ENCODE peak calls at places on chromosomes 1 and 21, in six cellular contexts. One of them, this sample, is unnamed.

GRCh38 chr1:20660363-20661234 is 570 bp downstream of the DDOST start:
- DNase-seq in gastrocnemius medialis: no peak
- DNase-seq in fibroblast of villous mesenchyme: no peak
- DNase-seq in tibial artery: no peak
- DNase-seq in HL-60: no peak
- DNase-seq in thoracic aorta: no peak
- DNase-seq in this sample: no peak

GRCh38 chr1:29478879-29479278 is 242.6 kb downstream of the PTPRU start:
- DNase-seq in thoracic aorta: no peak
- DNase-seq in fibroblast of villous mesenchyme: no peak
- DNase-seq in HL-60: no peak
- DNase-seq in tibial artery: no peak
- DNase-seq in gastrocnemius medialis: no peak
- DNase-seq in this sample: no peak

GRCh38 chr1:65148548-65149390 is 766 bp downstream of the AK4 start:
- DNase-seq in thoracic aorta: no peak
- DNase-seq in gastrocnemius medialis: no peak
- DNase-seq in fibroblast of villous mesenchyme: no peak
- DNase-seq in tibial artery: peak
- DNase-seq in HL-60: no peak
- DNase-seq in this sample: peak

GRCh38 chr21:45622416-45623097 is 21.0 kb upstream of the PCBP3 start:
- DNase-seq in gastrocnemius medialis: no peak
- DNase-seq in thoracic aorta: no peak
- DNase-seq in tibial artery: no peak
- DNase-seq in HL-60: no peak
- DNase-seq in fibroblast of villous mesenchyme: no peak
- DNase-seq in this sample: no peak

GRCh38 chr1:18805116-18805515 is 54.3 kb downstream of the TAS1R2 start:
- DNase-seq in fibroblast of villous mesenchyme: no peak
- DNase-seq in HL-60: no peak
- DNase-seq in thoracic aorta: no peak
- DNase-seq in tibial artery: no peak
- DNase-seq in gastrocnemius medialis: no peak
- DNase-seq in this sample: no peak

GRCh38 chr1:167082511-167083027 is 7.6 kb downstream of the GPA33 start:
- DNase-seq in thoracic aorta: no peak
- DNase-seq in tibial artery: no peak
- DNase-seq in HL-60: no peak
- DNase-seq in fibroblast of villous mesenchyme: no peak
- DNase-seq in gastrocnemius medialis: no peak
- DNase-seq in this sample: no peak

GRCh38 chr1:8285103-8285502 is 32.8 kb upstream of the SLC45A1 start:
- DNase-seq in HL-60: no peak
- DNase-seq in tibial artery: no peak
- DNase-seq in fibroblast of villous mesenchyme: no peak
- DNase-seq in gastrocnemius medialis: no peak
- DNase-seq in thoracic aorta: no peak
- DNase-seq in this sample: no peak

GRCh38 chr21:43345746-43346409 is 81.1 kb downstream of the SIK1 start:
- DNase-seq in gastrocnemius medialis: no peak
- DNase-seq in HL-60: peak
- DNase-seq in fibroblast of villous mesenchyme: peak
- DNase-seq in thoracic aorta: no peak
- DNase-seq in tibial artery: no peak
- DNase-seq in this sample: peak

GRCh38 chr1:89600792-89601191 is 32.1 kb upstream of the LRRC8C start:
- DNase-seq in gastrocnemius medialis: no peak
- DNase-seq in fibroblast of villous mesenchyme: no peak
- DNase-seq in tibial artery: no peak
- DNase-seq in thoracic aorta: no peak
- DNase-seq in HL-60: no peak
- DNase-seq in this sample: no peak

GRCh38 chr1:232423591-232423990 is 206.3 kb downstream of the SIPA1L2 start:
- DNase-seq in HL-60: peak
- DNase-seq in tibial artery: no peak
- DNase-seq in fibroblast of villous mesenchyme: peak
- DNase-seq in gastrocnemius medialis: no peak
- DNase-seq in thoracic aorta: no peak
- DNase-seq in this sample: peak

GRCh38 chr1:228006034-228006792 is 585 bp upstream of the WNT3A start:
- DNase-seq in tibial artery: no peak
- DNase-seq in gastrocnemius medialis: no peak
- DNase-seq in HL-60: no peak
- DNase-seq in fibroblast of villous mesenchyme: no peak
- DNase-seq in thoracic aorta: no peak
- DNase-seq in this sample: no peak

GRCh38 chr1:228007801-228008341 is 1.1 kb downstream of the WNT3A start:
- DNase-seq in fibroblast of villous mesenchyme: no peak
- DNase-seq in tibial artery: no peak
- DNase-seq in HL-60: no peak
- DNase-seq in gastrocnemius medialis: no peak
- DNase-seq in thoracic aorta: no peak
- DNase-seq in this sample: no peak

GRCh38 chr1:228006793-228007053 is at the start of gene WNT3A:
- DNase-seq in HL-60: no peak
- DNase-seq in thoracic aorta: no peak
- DNase-seq in tibial artery: no peak
- DNase-seq in gastrocnemius medialis: no peak
- DNase-seq in fibroblast of villous mesenchyme: no peak
- DNase-seq in this sample: no peak

GRCh38 chr1:228008391-228009115 is 1.8 kb downstream of the WNT3A start:
- DNase-seq in fibroblast of villous mesenchyme: no peak
- DNase-seq in tibial artery: no peak
- DNase-seq in HL-60: no peak
- DNase-seq in gastrocnemius medialis: no peak
- DNase-seq in thoracic aorta: no peak
- DNase-seq in this sample: no peak

DNA sequence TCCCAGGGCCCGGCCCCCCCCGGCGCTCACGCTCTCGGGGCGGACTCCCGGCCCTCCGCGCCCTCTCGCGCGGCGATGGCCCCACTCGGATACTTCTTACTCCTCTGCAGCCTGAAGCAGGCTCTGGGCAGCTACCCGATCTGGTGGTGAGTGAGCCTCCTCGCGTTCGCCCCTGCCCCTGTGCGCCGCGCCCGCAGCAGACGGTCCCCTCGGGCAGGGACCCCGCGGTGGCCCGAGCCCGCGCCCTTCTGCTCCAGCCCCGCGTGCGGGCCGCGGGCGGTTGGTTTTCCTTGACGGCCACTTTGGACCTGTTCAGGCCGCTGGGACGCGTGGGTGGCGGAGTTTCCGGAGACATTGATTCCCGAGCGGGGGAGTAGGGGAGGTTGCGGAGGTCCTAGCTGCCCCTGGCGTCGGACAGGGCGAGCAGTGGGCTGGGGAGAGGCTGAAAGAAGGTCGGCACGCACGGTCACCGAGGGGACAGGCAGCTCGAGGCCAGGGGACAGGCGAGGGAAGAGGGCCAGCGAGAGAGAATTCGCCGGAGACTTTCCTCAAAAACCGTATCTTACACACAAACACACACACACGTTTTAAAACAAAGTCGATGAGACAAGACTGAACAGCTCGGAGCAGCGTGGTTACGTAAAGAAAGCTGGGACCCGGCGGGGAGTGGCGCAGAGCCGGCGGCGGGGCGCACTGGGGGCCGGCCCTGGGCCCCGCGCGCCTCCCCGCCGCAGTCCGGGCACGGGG is 429 bp downstream of the WNT3A start:
- DNase-seq in gastrocnemius medialis: no peak
- DNase-seq in fibroblast of villous mesenchyme: no peak
- DNase-seq in HL-60: no peak
- DNase-seq in tibial artery: no peak
- DNase-seq in thoracic aorta: no peak
- DNase-seq in this sample: no peak
- H3K4me3 ChIP-seq in gastrocnemius medialis: no peak
- H3K4me3 ChIP-seq in fibroblast of villous mesenchyme: no peak
- H3K4me3 ChIP-seq in HL-60: no peak
- H3K4me3 ChIP-seq in tibial artery: no peak
- H3K4me3 ChIP-seq in thoracic aorta: no peak
- H3K4me3 ChIP-seq in this sample: no peak

GRCh38 chr1:47951545-47952235 is 45.5 kb downstream of the TRABD2B start:
- DNase-seq in fibroblast of villous mesenchyme: no peak
- DNase-seq in thoracic aorta: no peak
- DNase-seq in HL-60: no peak
- DNase-seq in tibial artery: no peak
- DNase-seq in gastrocnemius medialis: no peak
- DNase-seq in this sample: no peak

GRCh38 chr1:47951026-47951425 is 46.2 kb downstream of the TRABD2B start:
- DNase-seq in gastrocnemius medialis: no peak
- DNase-seq in thoracic aorta: no peak
- DNase-seq in HL-60: no peak
- DNase-seq in tibial artery: no peak
- DNase-seq in fibroblast of villous mesenchyme: no peak
- DNase-seq in this sample: no peak

GRCh38 chr1:47950481-47950880 is 46.7 kb downstream of the TRABD2B start:
- DNase-seq in HL-60: no peak
- DNase-seq in gastrocnemius medialis: no peak
- DNase-seq in fibroblast of villous mesenchyme: no peak
- DNase-seq in tibial artery: no peak
- DNase-seq in thoracic aorta: no peak
- DNase-seq in this sample: no peak

GRCh38 chr1:47944561-47944960 is 52.6 kb downstream of the TRABD2B start:
- DNase-seq in thoracic aorta: no peak
- DNase-seq in HL-60: no peak
- DNase-seq in fibroblast of villous mesenchyme: no peak
- DNase-seq in tibial artery: no peak
- DNase-seq in gastrocnemius medialis: no peak
- DNase-seq in this sample: no peak

DNA sequence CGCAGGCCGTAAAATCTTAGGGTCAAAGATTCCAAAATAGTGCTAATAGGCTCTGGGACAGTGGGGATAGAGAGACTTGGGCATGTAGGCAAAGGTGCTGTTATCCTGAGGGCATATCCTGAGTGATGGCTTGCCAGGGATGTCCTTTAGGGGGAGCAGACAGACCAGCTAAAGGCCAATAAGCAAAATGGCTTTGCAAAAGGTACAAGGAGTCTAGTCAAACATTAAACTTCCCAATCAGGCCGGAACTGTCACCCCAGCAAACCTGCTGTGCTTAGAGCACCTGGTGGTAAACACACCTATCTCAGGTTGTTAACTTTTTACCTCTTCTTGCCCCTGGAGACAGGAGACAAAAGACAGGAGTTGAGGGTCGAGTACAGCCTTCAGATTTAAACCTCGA is 49.1 kb downstream of the TRABD2B start:
- DNase-seq in thoracic aorta: no peak
- DNase-seq in tibial artery: no peak
- DNase-seq in HL-60: no peak
- DNase-seq in gastrocnemius medialis: no peak
- DNase-seq in fibroblast of villous mesenchyme: no peak
- DNase-seq in this sample: peak
- TF ChIP-seq CTCF in thoracic aorta: no peak
- TF ChIP-seq CTCF in tibial artery: peak
- TF ChIP-seq CTCF in HL-60: no peak
- TF ChIP-seq CTCF in gastrocnemius medialis: no peak
- TF ChIP-seq CTCF in fibroblast of villous mesenchyme: peak
- TF ChIP-seq CTCF in this sample: peak

DNA sequence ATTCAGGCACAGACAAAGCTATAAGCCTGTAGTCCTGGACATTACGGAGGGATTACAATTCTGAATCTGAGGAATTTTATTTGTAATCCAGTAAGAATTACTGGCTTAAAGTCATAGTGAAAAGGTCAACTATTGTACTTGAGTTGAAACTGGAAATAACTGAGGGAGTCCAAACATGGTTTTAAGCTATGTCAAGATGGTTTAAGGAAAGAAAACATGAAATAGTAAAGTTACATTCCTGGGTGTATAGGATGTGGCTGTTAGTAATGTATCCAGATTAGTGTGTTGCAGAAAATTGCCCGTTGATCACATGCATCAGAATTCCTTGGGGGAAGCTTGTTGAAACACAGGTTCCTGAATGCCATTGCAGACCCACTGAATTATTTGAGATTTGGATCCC is 124.8 kb upstream of the GORAB start:
- DNase-seq in HL-60: no peak
- DNase-seq in fibroblast of villous mesenchyme: no peak
- DNase-seq in thoracic aorta: no peak
- DNase-seq in gastrocnemius medialis: no peak
- DNase-seq in tibial artery: no peak
- DNase-seq in this sample: no peak
- H3K4me3 ChIP-seq in HL-60: no peak
- H3K4me3 ChIP-seq in fibroblast of villous mesenchyme: no peak
- H3K4me3 ChIP-seq in thoracic aorta: no peak
- H3K4me3 ChIP-seq in gastrocnemius medialis: no peak
- H3K4me3 ChIP-seq in tibial artery: no peak
- H3K4me3 ChIP-seq in this sample: no peak

GRCh38 chr1:1303736-1304135 is 4.0 kb downstream of the ACAP3 start:
- DNase-seq in tibial artery: no peak
- DNase-seq in HL-60: no peak
- DNase-seq in gastrocnemius medialis: no peak
- DNase-seq in thoracic aorta: no peak
- DNase-seq in fibroblast of villous mesenchyme: no peak
- DNase-seq in this sample: no peak

GRCh38 chr1:1302951-1303509 is 4.7 kb downstream of the ACAP3 start:
- DNase-seq in tibial artery: no peak
- DNase-seq in fibroblast of villous mesenchyme: no peak
- DNase-seq in thoracic aorta: no peak
- DNase-seq in gastrocnemius medialis: no peak
- DNase-seq in HL-60: no peak
- DNase-seq in this sample: no peak

GRCh38 chr1:1300352-1300739 is 7.4 kb downstream of the ACAP3 start:
- DNase-seq in tibial artery: no peak
- DNase-seq in thoracic aorta: no peak
- DNase-seq in gastrocnemius medialis: no peak
- DNase-seq in HL-60: no peak
- DNase-seq in fibroblast of villous mesenchyme: no peak
- DNase-seq in this sample: no peak

GRCh38 chr1:1299686-1300351 is 7.9 kb downstream of the ACAP3 start:
- DNase-seq in tibial artery: no peak
- DNase-seq in thoracic aorta: no peak
- DNase-seq in HL-60: no peak
- DNase-seq in gastrocnemius medialis: no peak
- DNase-seq in fibroblast of villous mesenchyme: no peak
- DNase-seq in this sample: no peak

DNA sequence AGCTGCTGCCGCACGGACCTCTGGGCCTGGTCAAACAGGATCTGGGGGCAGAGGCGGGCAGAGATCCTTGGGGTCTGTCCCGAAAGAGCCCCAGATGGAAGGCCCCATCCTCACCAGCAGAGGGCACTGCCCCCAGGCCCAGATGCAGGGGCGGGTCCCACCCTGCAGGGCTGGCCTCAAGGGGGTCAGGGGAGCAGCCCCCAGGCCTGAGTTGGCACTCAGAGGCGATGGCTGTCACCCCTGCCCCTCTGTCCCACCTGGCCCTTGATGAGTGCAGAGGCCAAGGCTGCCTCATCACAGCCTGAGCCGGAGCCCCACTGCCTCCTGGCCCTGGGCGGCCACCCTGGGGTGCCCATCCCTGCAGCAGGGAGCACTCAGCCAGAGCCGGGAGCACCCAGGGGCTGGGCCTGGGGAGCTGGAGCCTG is 5.7 kb downstream of the ACAP3 start:
- DNase-seq in HL-60: no peak
- DNase-seq in gastrocnemius medialis: no peak
- DNase-seq in fibroblast of villous mesenchyme: no peak
- DNase-seq in thoracic aorta: no peak
- DNase-seq in tibial artery: no peak
- DNase-seq in this sample: no peak
- TF ChIP-seq CTCF in HL-60: peak
- TF ChIP-seq CTCF in gastrocnemius medialis: no peak
- TF ChIP-seq CTCF in fibroblast of villous mesenchyme: peak
- TF ChIP-seq CTCF in thoracic aorta: peak
- TF ChIP-seq CTCF in tibial artery: no peak
- TF ChIP-seq CTCF in this sample: peak

This sample was measured in fibroblast of mammary gland.